ENCODE peak calls at places on chromosomes 7 and 10, in nine cellular contexts. One of them, this sample, is unnamed.

GRCh38 chr7:150631084-150631824 is 931 bp downstream of the GIMAP6 start:
- DNase-seq in GM04504: no peak
- DNase-seq in CD4-positive, alpha-beta T cell: peak; percentile 27
- DNase-seq in mammary epithelial cell: no peak
- DNase-seq in CMK: no peak
- DNase-seq in brain microvascular endothelial cell: no peak
- DNase-seq in NCI-H82: no peak
- DNase-seq in C1 segment of cervical spinal cord: no peak
- DNase-seq in fibroblast of pulmonary artery: no peak
- DNase-seq in this sample: peak; percentile 25

GRCh38 chr10:19937989-19938388 is 121.8 kb downstream of the PLXDC2 start:
- DNase-seq in GM04504: no peak
- DNase-seq in CD4-positive, alpha-beta T cell: no peak
- DNase-seq in mammary epithelial cell: no peak
- DNase-seq in CMK: no peak
- DNase-seq in brain microvascular endothelial cell: no peak
- DNase-seq in NCI-H82: no peak
- DNase-seq in C1 segment of cervical spinal cord: no peak
- DNase-seq in fibroblast of pulmonary artery: no peak
- DNase-seq in this sample: no peak

GRCh38 chr7:123792547-123792946 is 43.7 kb upstream of the WASL start:
- DNase-seq in GM04504: no peak
- DNase-seq in CD4-positive, alpha-beta T cell: no peak
- DNase-seq in mammary epithelial cell: no peak
- DNase-seq in CMK: no peak
- DNase-seq in brain microvascular endothelial cell: no peak
- DNase-seq in NCI-H82: no peak
- DNase-seq in C1 segment of cervical spinal cord: no peak
- DNase-seq in fibroblast of pulmonary artery: no peak
- DNase-seq in this sample: no peak

GRCh38 chr7:120780938-120781337 is 77.0 kb downstream of the TSPAN12 start:
- DNase-seq in GM04504: no peak
- DNase-seq in CD4-positive, alpha-beta T cell: no peak
- DNase-seq in mammary epithelial cell: no peak
- DNase-seq in CMK: no peak
- DNase-seq in brain microvascular endothelial cell: no peak
- DNase-seq in NCI-H82: peak; percentile 40
- DNase-seq in C1 segment of cervical spinal cord: no peak
- DNase-seq in fibroblast of pulmonary artery: no peak
- DNase-seq in this sample: no peak

GRCh38 chr7:33043875-33044718 is 18.5 kb downstream of the NT5C3A start:
- DNase-seq in GM04504: no peak
- DNase-seq in CD4-positive, alpha-beta T cell: no peak
- DNase-seq in mammary epithelial cell: no peak
- DNase-seq in CMK: no peak
- DNase-seq in brain microvascular endothelial cell: no peak
- DNase-seq in NCI-H82: no peak
- DNase-seq in C1 segment of cervical spinal cord: no peak
- DNase-seq in fibroblast of pulmonary artery: peak; percentile 48
- DNase-seq in this sample: no peak

GRCh38 chr10:15775513-15775912 is 55.8 kb upstream of the ITGA8 start:
- DNase-seq in GM04504: no peak
- DNase-seq in CD4-positive, alpha-beta T cell: no peak
- DNase-seq in mammary epithelial cell: peak; percentile 16
- DNase-seq in CMK: no peak
- DNase-seq in brain microvascular endothelial cell: peak; percentile 77
- DNase-seq in NCI-H82: no peak
- DNase-seq in C1 segment of cervical spinal cord: no peak
- DNase-seq in fibroblast of pulmonary artery: peak; percentile 72
- DNase-seq in this sample: no peak

GRCh38 chr7:55255501-55256445 is 109.4 kb upstream of the LANCL2 start:
- DNase-seq in GM04504: peak; percentile 57
- DNase-seq in CD4-positive, alpha-beta T cell: peak; percentile 58
- DNase-seq in mammary epithelial cell: peak; percentile 75
- DNase-seq in CMK: no peak
- DNase-seq in brain microvascular endothelial cell: peak; percentile 76
- DNase-seq in NCI-H82: peak; percentile 83
- DNase-seq in C1 segment of cervical spinal cord: peak; percentile 72
- DNase-seq in fibroblast of pulmonary artery: peak; percentile 82
- DNase-seq in this sample: peak; percentile 57

GRCh38 chr7:964401-965231 is 10.1 kb upstream of the ADAP1 start:
- DNase-seq in GM04504: peak; percentile 73
- DNase-seq in CD4-positive, alpha-beta T cell: no peak
- DNase-seq in mammary epithelial cell: no peak
- DNase-seq in CMK: no peak
- DNase-seq in brain microvascular endothelial cell: peak; percentile 82
- DNase-seq in NCI-H82: peak; percentile 60
- DNase-seq in C1 segment of cervical spinal cord: no peak
- DNase-seq in fibroblast of pulmonary artery: peak; percentile 60
- DNase-seq in this sample: no peak

GRCh38 chr10:119189811-119190282 is 11.2 kb upstream of the PRDX3 start:
- DNase-seq in GM04504: no peak
- DNase-seq in CD4-positive, alpha-beta T cell: no peak
- DNase-seq in mammary epithelial cell: peak; percentile 37
- DNase-seq in CMK: peak; percentile 43
- DNase-seq in brain microvascular endothelial cell: peak; percentile 92
- DNase-seq in NCI-H82: no peak
- DNase-seq in C1 segment of cervical spinal cord: peak; percentile 25
- DNase-seq in fibroblast of pulmonary artery: peak; percentile 86
- DNase-seq in this sample: no peak

GRCh38 chr10:99788598-99789259 is 6.3 kb downstream of the ABCC2 start:
- DNase-seq in GM04504: peak; percentile 94
- DNase-seq in CD4-positive, alpha-beta T cell: no peak
- DNase-seq in mammary epithelial cell: no peak
- DNase-seq in CMK: no peak
- DNase-seq in brain microvascular endothelial cell: no peak
- DNase-seq in NCI-H82: no peak
- DNase-seq in C1 segment of cervical spinal cord: peak; percentile 9
- DNase-seq in fibroblast of pulmonary artery: peak; percentile 97
- DNase-seq in this sample: no peak

GRCh38 chr7:115096262-115096661 is 174.4 kb downstream of the MDFIC start:
- DNase-seq in GM04504: no peak
- DNase-seq in CD4-positive, alpha-beta T cell: no peak
- DNase-seq in mammary epithelial cell: no peak
- DNase-seq in CMK: no peak
- DNase-seq in brain microvascular endothelial cell: no peak
- DNase-seq in NCI-H82: no peak
- DNase-seq in C1 segment of cervical spinal cord: no peak
- DNase-seq in fibroblast of pulmonary artery: peak; percentile 68
- DNase-seq in this sample: no peak

GRCh38 chr10:77024456-77024855 is 613.2 kb downstream of the KCNMA1 start:
- DNase-seq in GM04504: no peak
- DNase-seq in CD4-positive, alpha-beta T cell: no peak
- DNase-seq in mammary epithelial cell: no peak
- DNase-seq in CMK: no peak
- DNase-seq in brain microvascular endothelial cell: no peak
- DNase-seq in NCI-H82: no peak
- DNase-seq in C1 segment of cervical spinal cord: no peak
- DNase-seq in fibroblast of pulmonary artery: no peak
- DNase-seq in this sample: no peak

This sample was measured in activated T-cell treated with anti-CD3 and anti-CD28 coated beads for 4 hours.